ENCODE peak calls at places on chromosomes 2 and 18, in five cellular contexts. D, V, M, A and U are unnamed samples.

GRCh38 chr2:148021059-148021985 is at the start of gene MBD5:
- DNase-seq in D (no peak), V (no peak), M (peak), A (peak), U (peak)

GRCh38 chr2:132754392-132754791 is 84.4 kb upstream of the LYPD1 start:
- DNase-seq in D (no peak), V (no peak), M (no peak), A (no peak), U (no peak)

GRCh38 chr2:182593394-182593707 is 122.7 kb upstream of the DNAJC10 start:
- DNase-seq in D (no peak), V (no peak), M (no peak), A (no peak), U (peak)

GRCh38 chr2:30422437-30422805 is 24.6 kb upstream of the LCLAT1 start:
- DNase-seq in D (no peak), V (no peak), M (peak), A (peak), U (peak)

GRCh38 chr2:167212054-167212648 is 323.9 kb downstream of the XIRP2 start:
- DNase-seq in D (peak), V (no peak), M (no peak), A (no peak), U (peak)

GRCh38 chr18:31424383-31424988 is 23.1 kb upstream of the DSG3 start:
- DNase-seq in D (peak), V (no peak), M (no peak), A (no peak), U (peak)

GRCh38 chr18:63817441-63818051 is 42.3 kb downstream of the SERPINB7 start:
- DNase-seq in D (no peak), V (no peak), M (no peak), A (no peak), U (peak)

GRCh38 chr2:159042115-159042850 is 73.8 kb downstream of the TANC1 start:
- DNase-seq in D (peak), V (no peak), M (no peak), A (no peak), U (no peak)

GRCh38 chr18:68714356-68714706 is 577 bp downstream of the TMX3 start:
- DNase-seq in D (no peak), V (no peak), M (no peak), A (no peak), U (no peak)

GRCh38 chr2:184305105-184305504 is 293.2 kb upstream of the ZNF804A start:
- DNase-seq in D (no peak), V (no peak), M (no peak), A (no peak), U (no peak)

GRCh38 chr2:144217853-144218633 is 301.9 kb downstream of the ZEB2 start:
- DNase-seq in D (no peak), V (no peak), M (no peak), A (no peak), U (no peak)

GRCh38 chr2:231134910-231135650 is 10.2 kb upstream of the HTR2B start:
- DNase-seq in D (no peak), V (no peak), M (no peak), A (no peak), U (no peak)

GRCh38 chr2:237434916-237435315 is 21.0 kb upstream of the COL6A3 start:
- DNase-seq in D (no peak), V (peak), M (peak), A (peak), U (peak)

GRCh38 chr2:8229546-8229986 is 452.3 kb upstream of the ID2 start:
- DNase-seq in D (peak), V (peak), M (no peak), A (peak), U (peak)

GRCh38 chr2:176931588-176932563 is 280.7 kb upstream of the HNRNPA3 start:
- DNase-seq in D (no peak), V (peak), M (no peak), A (no peak), U (peak)

GRCh38 chr2:48009256-48009655 is 103.0 kb upstream of the FBXO11 start:
- DNase-seq in D (no peak), V (no peak), M (no peak), A (no peak), U (no peak)

GRCh38 chr2:171216631-171217030 is 55.9 kb upstream of the TLK1 start:
- DNase-seq in D (no peak), V (no peak), M (no peak), A (no peak), U (no peak)

GRCh38 chr2:39942970-39943369 is 163.9 kb upstream of the THUMPD2 start:
- DNase-seq in D (no peak), V (no peak), M (no peak), A (no peak), U (peak)

GRCh38 chr2:28354920-28355520 is 37.6 kb upstream of the FOSL2 start:
- DNase-seq in D (no peak), V (no peak), M (no peak), A (no peak), U (no peak)

GRCh38 chr2:50077190-50077589 is 922.9 kb upstream of the FSHR start:
- DNase-seq in D (no peak), V (no peak), M (no peak), A (no peak), U (no peak)

GRCh38 chr2:73089270-73090030 is 17.9 kb upstream of the SFXN5 start:
- DNase-seq in D (peak), V (no peak), M (no peak), A (no peak), U (peak)

GRCh38 chr2:218216674-218217365 is at the start of gene ARPC2:
- DNase-seq in D (peak), V (peak), M (peak), A (peak), U (peak)

GRCh38 chr2:44952143-44952805 is 10.8 kb downstream of the SIX3 start:
- DNase-seq in D (peak), V (peak), M (no peak), A (no peak), U (peak)

GRCh38 chr2:208248601-208249000 is 6.3 kb downstream of the IDH1 start:
- DNase-seq in D (no peak), V (no peak), M (no peak), A (no peak), U (no peak)

GRCh38 chr2:73009177-73009839 is 62.2 kb downstream of the SFXN5 start:
- DNase-seq in D (no peak), V (no peak), M (no peak), A (no peak), U (no peak)

GRCh38 chr2:235514627-235515363 is 21.0 kb downstream of the AGAP1 start:
- DNase-seq in D (no peak), V (no peak), M (no peak), A (no peak), U (no peak)